ENCODE peak calls at places on chromosomes 11 and 22, in four cellular contexts. X is body of pancreas, H is fibroblast of the aortic adventitia, L is gastrocnemius medialis. D is an unnamed sample.

GRCh38 chr11:17256512-17256911 is 20.0 kb upstream of the NUCB2 start:
- DNase-seq in X (no peak), H (peak), L (no peak), D (peak)

GRCh38 chr22:37607912-37608476 is 640 bp upstream of the GGA1 start:
- DNase-seq in X (no peak), H (no peak), L (no peak), D (no peak)

GRCh38 chr11:68497761-68498160 is 37.2 kb downstream of the PPP6R3 start:
- DNase-seq in X (no peak), H (no peak), L (no peak), D (no peak)

GRCh38 chr11:85170184-85170583 is 457.0 kb downstream of the DLG2 start:
- DNase-seq in X (no peak), H (no peak), L (no peak), D (peak)

GRCh38 chr11:126647735-126648134 is 292.2 kb downstream of the ST3GAL4 start:
- DNase-seq in X (no peak), H (peak), L (no peak), D (peak)

GRCh38 chr11:73538381-73538872 is 59.5 kb downstream of the FAM168A start:
- DNase-seq in X (no peak), H (peak), L (no peak), D (peak)

GRCh38 chr11:63680842-63681207 is 475 bp upstream of the RTN3 start:
- DNase-seq in X (no peak), H (no peak), L (no peak), D (no peak)

GRCh38 chr11:69700278-69701140 is 3.3 kb downstream of the FGF19 start:
- DNase-seq in X (peak), H (peak), L (no peak), D (peak)

GRCh38 chr11:103807806-103808205 is 228.6 kb upstream of the DDI1 start:
- DNase-seq in X (no peak), H (peak), L (no peak), D (peak)

GRCh38 chr11:124285610-124286344 is 28.0 kb downstream of the OR8D1 start:
- DNase-seq in X (no peak), H (peak), L (no peak), D (peak)

GRCh38 chr22:27930246-27931060 is 11.4 kb upstream of the PITPNB start:
- DNase-seq in X (no peak), H (no peak), L (no peak), D (peak)

GRCh38 chr22:25403752-25404471 is 160.6 kb upstream of the GRK3 start:
- DNase-seq in X (no peak), H (peak), L (no peak), D (peak)

GRCh38 chr11:59791639-59792038 is 18.9 kb downstream of the MRPL16 start:
- DNase-seq in X (no peak), H (no peak), L (no peak), D (no peak)

GRCh38 chr11:68011046-68011943 is 1.2 kb downstream of the ALDH3B1 start:
- DNase-seq in X (no peak), H (no peak), L (no peak), D (no peak)

GRCh38 chr11:449889-450808 is at the start of gene PTDSS2:
- DNase-seq in X (peak), H (peak), L (peak), D (peak)

GRCh38 chr22:47691152-47691895 is 928.9 kb downstream of the TBC1D22A start:
- DNase-seq in X (no peak), H (no peak), L (no peak), D (no peak)

GRCh38 chr22:35230839-35231584 is 26.3 kb upstream of the HMGXB4 start:
- DNase-seq in X (no peak), H (no peak), L (no peak), D (no peak)

GRCh38 chr11:34126959-34127848 is 21.8 kb downstream of the NAT10 start:
- DNase-seq in X (no peak), H (no peak), L (no peak), D (no peak)

GRCh38 chr22:22787805-22788459 is 99.7 kb upstream of the IGLL5 start:
- DNase-seq in X (peak), H (peak), L (no peak), D (peak)

GRCh38 chr22:37330200-37331033 is 48.1 kb downstream of the CYTH4 start:
- DNase-seq in X (peak), H (peak), L (no peak), D (peak)

GRCh38 chr11:130760515-130761125 is 155.7 kb downstream of the SNX19 start:
- DNase-seq in X (no peak), H (no peak), L (no peak), D (no peak)

GRCh38 chr11:6022954-6023353 is 7.6 kb downstream of the OR56A1 start:
- DNase-seq in X (no peak), H (peak), L (no peak), D (peak)

GRCh38 chr11:121767433-121767832 is 314.7 kb upstream of the SORL1-AS1 start:
- DNase-seq in X (no peak), H (peak), L (no peak), D (no peak)

GRCh38 chr11:72373163-72373562 is 61.2 kb downstream of the CLPB start:
- DNase-seq in X (no peak), H (no peak), L (no peak), D (no peak)

GRCh38 chr11:2788751-2789140 is 89.0 kb upstream of the KCNQ1OT1 start:
- DNase-seq in X (peak), H (no peak), L (no peak), D (no peak)

GRCh38 chr11:130163346-130164220 is 4.0 kb downstream of the ST14 start:
- DNase-seq in X (peak), H (no peak), L (no peak), D (no peak)

GRCh38 chr22:49869855-49870712 is 16.4 kb downstream of the ZBED4 start:
- DNase-seq in X (no peak), H (no peak), L (no peak), D (no peak)

GRCh38 chr22:46791201-46791731 is 28.8 kb downstream of the TBC1D22A start:
- DNase-seq in X (no peak), H (peak), L (no peak), D (peak)

GRCh38 chr11:127182586-127183203 is 182.1 kb upstream of the KIRREL3 start:
- DNase-seq in X (no peak), H (no peak), L (no peak), D (no peak)

GRCh38 chr11:33734441-33735165 is 1.6 kb downstream of the CD59 start:
- DNase-seq in X (peak), H (peak), L (no peak), D (peak)

GRCh38 chr22:28703436-28703835 is 23.8 kb upstream of the TTC28 start:
- DNase-seq in X (no peak), H (peak), L (no peak), D (peak)

GRCh38 chr11:61851900-61852295 is 23.8 kb downstream of the FADS2 start:
- DNase-seq in X (no peak), H (no peak), L (no peak), D (no peak)

GRCh38 chr11:121248496-121248895 is 44.1 kb upstream of the SC5D start:
- DNase-seq in X (no peak), H (no peak), L (no peak), D (no peak)

GRCh38 chr11:18471995-18472394 is 16.3 kb downstream of the LDHAL6A start:
- DNase-seq in X (no peak), H (no peak), L (no peak), D (no peak)

GRCh38 chr11:64970731-64971151 is 1.2 kb downstream of the MAJIN start:
- DNase-seq in X (peak), H (no peak), L (no peak), D (no peak)

GRCh38 chr11:119030029-119030328 is 698 bp downstream of the SLC37A4 start:
- DNase-seq in X (no peak), H (no peak), L (no peak), D (no peak)

GRCh38 chr11:119027561-119028345 is 2.9 kb downstream of the SLC37A4 start:
- DNase-seq in X (no peak), H (no peak), L (peak), D (no peak)

GRCh38 chr11:119029340-119030028 is 1.2 kb downstream of the SLC37A4 start:
- DNase-seq in X (peak), H (no peak), L (peak), D (no peak)

GRCh38 chr11:119028346-119029068 is 2.2 kb downstream of the SLC37A4 start:
- DNase-seq in X (peak), H (no peak), L (no peak), D (no peak)

DNA sequence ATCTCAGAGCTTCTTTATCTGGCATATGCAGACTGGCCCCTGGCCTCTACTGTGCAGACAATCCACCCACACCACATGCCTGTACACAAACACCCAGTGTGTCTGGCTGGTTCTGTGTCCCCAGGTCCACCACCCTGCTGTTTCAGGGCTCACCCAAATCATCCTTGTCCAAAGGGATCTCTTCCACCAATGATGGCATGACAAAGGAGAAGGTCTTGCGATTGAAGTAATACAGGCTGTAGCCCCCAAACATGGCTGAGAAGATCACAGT is 1.7 kb downstream of the SLC37A4 start:
- DNase-seq in X (no peak), H (no peak), L (no peak), D (no peak)
- H3K4me3 ChIP-seq in X (peak), H (no peak), L (peak), D (no peak)

GRCh38 chr22:39994566-39995345 is at the start of gene FAM83F:
- DNase-seq in X (peak), H (no peak), L (no peak), D (no peak)

GRCh38 chr22:39994046-39994565 is 648 bp upstream of the FAM83F start:
- DNase-seq in X (no peak), H (no peak), L (no peak), D (peak)

GRCh38 chr22:39996732-39997131 is 2.0 kb downstream of the FAM83F start:
- DNase-seq in X (no peak), H (no peak), L (no peak), D (no peak)

GRCh38 chr22:39997421-39997820 is 2.7 kb downstream of the FAM83F start:
- DNase-seq in X (no peak), H (no peak), L (no peak), D (no peak)

GRCh38 chr22:39995346-39996252 is 845 bp downstream of the FAM83F start:
- DNase-seq in X (peak), H (no peak), L (no peak), D (no peak)
- H3K4me3 ChIP-seq in X (peak), H (no peak), L (peak), D (no peak)

GRCh38 chr11:123228489-123229163 is 33.6 kb upstream of the CLMP start:
- DNase-seq in X (no peak), H (no peak), L (no peak), D (peak)
- H3K4me3 ChIP-seq in X (no peak), H (no peak), L (no peak), D (no peak)

GRCh38 chr11:112005422-112006094 is 19.6 kb upstream of the DLAT start:
- DNase-seq in X (no peak), H (no peak), L (no peak), D (no peak)
- H3K4me3 ChIP-seq in X (no peak), H (no peak), L (no peak), D (no peak)

GRCh38 chr11:11449327-11449726 is 96.3 kb upstream of the CSNK2A3 start:
- DNase-seq in X (no peak), H (no peak), L (no peak), D (no peak)
- H3K4me3 ChIP-seq in X (no peak), H (no peak), L (no peak), D (no peak)

GRCh38 chr11:113873241-113873626 is 2.1 kb downstream of the USP28 start:
- DNase-seq in X (no peak), H (peak), L (peak), D (no peak)
- H3K4me3 ChIP-seq in X (no peak), H (no peak), L (peak), D (no peak)